ENCODE peak calls at places on chromosomes 2 and 18, in seven cellular contexts. One of them, this sample, is unnamed.

GRCh38 chr2:55327470-55328230 is 58.6 kb upstream of the MTIF2 start:
- DNase-seq in cardiac muscle cell: peak
- DNase-seq in ovary: no peak
- DNase-seq in Peyer's patch: no peak
- DNase-seq in heart right ventricle: no peak
- DNase-seq in esophagus muscularis mucosa: no peak
- DNase-seq in AG09309: no peak
- DNase-seq in this sample: no peak

GRCh38 chr2:128282976-128283810 is 35.5 kb downstream of the HS6ST1 start:
- DNase-seq in cardiac muscle cell: peak
- DNase-seq in ovary: no peak
- DNase-seq in Peyer's patch: no peak
- DNase-seq in heart right ventricle: peak
- DNase-seq in esophagus muscularis mucosa: no peak
- DNase-seq in AG09309: no peak
- DNase-seq in this sample: no peak

GRCh38 chr2:136051725-136052048 is 66.3 kb upstream of the DARS1 start:
- DNase-seq in cardiac muscle cell: no peak
- DNase-seq in ovary: no peak
- DNase-seq in Peyer's patch: no peak
- DNase-seq in heart right ventricle: no peak
- DNase-seq in esophagus muscularis mucosa: no peak
- DNase-seq in AG09309: no peak
- DNase-seq in this sample: no peak

GRCh38 chr2:119387381-119388129 is 20.8 kb downstream of the DBI start:
- DNase-seq in cardiac muscle cell: no peak
- DNase-seq in ovary: peak
- DNase-seq in Peyer's patch: no peak
- DNase-seq in heart right ventricle: peak
- DNase-seq in esophagus muscularis mucosa: no peak
- DNase-seq in AG09309: peak
- DNase-seq in this sample: peak

GRCh38 chr18:56321470-56321869 is 316.9 kb downstream of the TXNL1 start:
- DNase-seq in cardiac muscle cell: peak
- DNase-seq in ovary: peak
- DNase-seq in Peyer's patch: no peak
- DNase-seq in heart right ventricle: peak
- DNase-seq in esophagus muscularis mucosa: peak
- DNase-seq in AG09309: no peak
- DNase-seq in this sample: no peak

GRCh38 chr2:47152803-47153202 is 2.3 kb downstream of the STPG4 start:
- DNase-seq in cardiac muscle cell: no peak
- DNase-seq in ovary: no peak
- DNase-seq in Peyer's patch: no peak
- DNase-seq in heart right ventricle: no peak
- DNase-seq in esophagus muscularis mucosa: no peak
- DNase-seq in AG09309: no peak
- DNase-seq in this sample: no peak

GRCh38 chr2:145096582-145096981 is 576.7 kb upstream of the ZEB2 start:
- DNase-seq in cardiac muscle cell: no peak
- DNase-seq in ovary: no peak
- DNase-seq in Peyer's patch: no peak
- DNase-seq in heart right ventricle: no peak
- DNase-seq in esophagus muscularis mucosa: no peak
- DNase-seq in AG09309: peak
- DNase-seq in this sample: peak

GRCh38 chr2:234472155-234472554 is 24.7 kb downstream of the ARL4C start:
- DNase-seq in cardiac muscle cell: no peak
- DNase-seq in ovary: no peak
- DNase-seq in Peyer's patch: no peak
- DNase-seq in heart right ventricle: no peak
- DNase-seq in esophagus muscularis mucosa: no peak
- DNase-seq in AG09309: no peak
- DNase-seq in this sample: no peak

GRCh38 chr18:8073167-8073566 is 506.1 kb downstream of the PTPRM start:
- DNase-seq in cardiac muscle cell: no peak
- DNase-seq in ovary: no peak
- DNase-seq in Peyer's patch: no peak
- DNase-seq in heart right ventricle: no peak
- DNase-seq in esophagus muscularis mucosa: no peak
- DNase-seq in AG09309: no peak
- DNase-seq in this sample: no peak

GRCh38 chr2:70325875-70326274 is 24.0 kb upstream of the FAM136A start:
- DNase-seq in cardiac muscle cell: no peak
- DNase-seq in ovary: no peak
- DNase-seq in Peyer's patch: no peak
- DNase-seq in heart right ventricle: no peak
- DNase-seq in esophagus muscularis mucosa: no peak
- DNase-seq in AG09309: no peak
- DNase-seq in this sample: no peak

GRCh38 chr2:203824057-203824456 is 43.5 kb upstream of the CTLA4 start:
- DNase-seq in cardiac muscle cell: no peak
- DNase-seq in ovary: no peak
- DNase-seq in Peyer's patch: no peak
- DNase-seq in heart right ventricle: no peak
- DNase-seq in esophagus muscularis mucosa: peak
- DNase-seq in AG09309: no peak
- DNase-seq in this sample: no peak

GRCh38 chr2:88857274-88857741 is 165.8 kb downstream of the RPIA start:
- DNase-seq in cardiac muscle cell: no peak
- DNase-seq in ovary: no peak
- DNase-seq in Peyer's patch: no peak
- DNase-seq in heart right ventricle: no peak
- DNase-seq in esophagus muscularis mucosa: no peak
- DNase-seq in AG09309: no peak
- DNase-seq in this sample: no peak

DNA sequence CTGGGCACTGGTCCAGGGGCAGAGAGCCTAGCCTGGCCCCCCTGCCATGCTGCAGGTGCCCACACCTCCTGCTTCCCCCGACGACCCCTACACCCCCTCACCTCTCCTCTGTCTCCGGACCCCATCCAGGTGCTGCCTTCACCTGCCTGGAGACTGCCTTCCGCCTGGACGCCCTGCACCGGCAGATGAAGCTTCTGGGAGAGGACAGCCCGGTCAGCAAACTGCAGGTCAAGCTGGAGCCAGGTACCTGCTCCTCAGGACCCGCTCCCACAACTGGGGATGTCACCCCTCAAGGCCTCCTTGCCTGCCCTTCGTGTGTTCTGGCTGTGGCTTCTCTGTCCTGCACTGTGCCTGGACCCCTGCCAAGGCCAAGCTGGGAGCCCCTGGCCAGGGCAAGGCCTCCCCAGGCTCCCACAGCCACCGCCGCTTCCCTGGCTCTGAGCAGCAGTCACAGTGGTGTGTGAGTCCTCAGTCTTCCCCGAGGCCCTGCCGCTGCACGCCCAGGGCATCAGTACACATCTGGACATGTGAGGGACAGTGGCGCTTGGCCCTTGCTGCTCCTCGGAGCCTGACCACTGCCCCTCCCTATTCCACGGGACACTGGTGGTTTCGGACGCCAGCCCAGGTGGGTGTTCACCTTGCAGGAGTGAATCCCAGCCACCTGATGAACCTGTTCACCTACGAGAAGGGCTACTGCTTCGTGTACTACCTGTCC is 6.3 kb downstream of the RNPEPL1 start:
- DNase-seq in cardiac muscle cell: no peak
- DNase-seq in ovary: no peak
- DNase-seq in Peyer's patch: no peak
- DNase-seq in heart right ventricle: peak
- DNase-seq in esophagus muscularis mucosa: no peak
- DNase-seq in AG09309: no peak
- DNase-seq in this sample: no peak
- H3K4me3 ChIP-seq in cardiac muscle cell: no peak
- H3K4me3 ChIP-seq in ovary: no peak
- H3K4me3 ChIP-seq in Peyer's patch: no peak
- H3K4me3 ChIP-seq in heart right ventricle: no peak
- H3K4me3 ChIP-seq in esophagus muscularis mucosa: no peak
- H3K4me3 ChIP-seq in AG09309: no peak
- H3K4me3 ChIP-seq in this sample: no peak

GRCh38 chr2:217902281-217903141 is 100.3 kb downstream of the TNS1 start:
- DNase-seq in cardiac muscle cell: no peak
- DNase-seq in ovary: peak
- DNase-seq in Peyer's patch: peak
- DNase-seq in heart right ventricle: peak
- DNase-seq in esophagus muscularis mucosa: peak
- DNase-seq in AG09309: no peak
- DNase-seq in this sample: peak

GRCh38 chr2:217903142-217903858 is 99.5 kb downstream of the TNS1 start:
- DNase-seq in cardiac muscle cell: no peak
- DNase-seq in ovary: no peak
- DNase-seq in Peyer's patch: no peak
- DNase-seq in heart right ventricle: no peak
- DNase-seq in esophagus muscularis mucosa: no peak
- DNase-seq in AG09309: no peak
- DNase-seq in this sample: no peak

GRCh38 chr2:217904614-217904965 is 98.2 kb downstream of the TNS1 start:
- DNase-seq in cardiac muscle cell: no peak
- DNase-seq in ovary: no peak
- DNase-seq in Peyer's patch: no peak
- DNase-seq in heart right ventricle: no peak
- DNase-seq in esophagus muscularis mucosa: no peak
- DNase-seq in AG09309: no peak
- DNase-seq in this sample: no peak

GRCh38 chr2:217905395-217905794 is 97.4 kb downstream of the TNS1 start:
- DNase-seq in cardiac muscle cell: no peak
- DNase-seq in ovary: peak
- DNase-seq in Peyer's patch: no peak
- DNase-seq in heart right ventricle: peak
- DNase-seq in esophagus muscularis mucosa: no peak
- DNase-seq in AG09309: no peak
- DNase-seq in this sample: no peak

GRCh38 chr2:217903859-217904613 is 98.8 kb downstream of the TNS1 start:
- DNase-seq in cardiac muscle cell: no peak
- DNase-seq in ovary: peak
- DNase-seq in Peyer's patch: no peak
- DNase-seq in heart right ventricle: peak
- DNase-seq in esophagus muscularis mucosa: no peak
- DNase-seq in AG09309: no peak
- DNase-seq in this sample: peak
- H3K4me3 ChIP-seq in cardiac muscle cell: no peak
- H3K4me3 ChIP-seq in ovary: no peak
- H3K4me3 ChIP-seq in Peyer's patch: no peak
- H3K4me3 ChIP-seq in heart right ventricle: peak
- H3K4me3 ChIP-seq in esophagus muscularis mucosa: peak
- H3K4me3 ChIP-seq in AG09309: no peak
- H3K4me3 ChIP-seq in this sample: no peak

DNA sequence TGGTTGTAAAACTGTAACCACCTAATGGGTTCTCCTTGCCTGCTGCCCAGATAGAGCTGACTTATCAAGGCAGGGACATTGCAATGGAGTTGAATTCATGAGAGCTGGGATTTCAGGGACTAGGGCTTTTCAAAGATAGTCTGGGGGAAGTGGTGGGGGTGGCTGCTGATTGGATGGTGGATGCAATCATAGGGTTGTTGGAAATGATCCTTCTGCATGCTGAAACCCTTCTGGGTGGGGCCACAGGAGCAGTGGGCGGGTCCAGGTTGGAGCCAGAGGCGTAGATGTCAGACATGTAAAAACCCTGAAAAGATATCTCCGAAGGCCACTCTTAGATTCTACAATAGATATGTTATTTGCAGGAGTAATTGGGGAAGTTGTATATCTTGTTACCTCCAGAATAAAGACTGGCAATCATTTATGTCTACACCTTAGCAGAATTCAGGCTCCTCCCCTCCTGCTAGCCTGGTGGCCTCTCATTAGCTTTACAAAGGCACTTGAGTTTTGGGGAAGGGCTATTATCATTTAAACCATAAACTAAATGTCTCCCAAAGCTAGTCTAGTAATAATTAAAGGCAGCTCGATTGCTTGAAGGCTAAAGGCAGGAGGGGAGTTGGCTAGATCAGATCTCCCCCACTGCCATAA is 8.2 kb upstream of the FAM98A start:
- DNase-seq in cardiac muscle cell: no peak
- DNase-seq in ovary: no peak
- DNase-seq in Peyer's patch: no peak
- DNase-seq in heart right ventricle: no peak
- DNase-seq in esophagus muscularis mucosa: no peak
- DNase-seq in AG09309: no peak
- DNase-seq in this sample: no peak
- H3K4me3 ChIP-seq in cardiac muscle cell: no peak
- H3K4me3 ChIP-seq in ovary: no peak
- H3K4me3 ChIP-seq in Peyer's patch: no peak
- H3K4me3 ChIP-seq in heart right ventricle: no peak
- H3K4me3 ChIP-seq in esophagus muscularis mucosa: no peak
- H3K4me3 ChIP-seq in AG09309: no peak
- H3K4me3 ChIP-seq in this sample: no peak

DNA sequence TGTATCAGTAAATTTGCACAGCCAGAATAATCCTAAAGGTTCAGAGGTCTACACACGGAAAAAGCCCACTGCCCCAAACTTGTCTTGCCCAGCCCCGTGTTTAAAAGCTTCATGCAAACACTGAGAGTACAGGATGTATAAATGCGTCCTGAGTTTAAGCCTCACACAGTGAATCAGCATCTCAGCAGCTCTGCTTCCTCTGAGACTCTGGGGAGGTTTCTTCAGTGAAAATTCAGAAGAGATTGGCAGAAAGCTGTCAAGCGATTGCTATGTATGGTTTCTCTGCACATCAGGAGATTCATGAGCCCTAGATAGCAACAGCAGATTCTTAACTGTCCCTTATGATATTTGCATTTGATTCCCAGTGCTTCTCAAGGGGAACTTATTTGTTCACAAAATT is 27.1 kb downstream of the CRACDL start:
- DNase-seq in cardiac muscle cell: no peak
- DNase-seq in ovary: no peak
- DNase-seq in Peyer's patch: no peak
- DNase-seq in heart right ventricle: no peak
- DNase-seq in esophagus muscularis mucosa: peak
- DNase-seq in AG09309: no peak
- DNase-seq in this sample: peak
- H3K4me3 ChIP-seq in cardiac muscle cell: no peak
- H3K4me3 ChIP-seq in ovary: no peak
- H3K4me3 ChIP-seq in Peyer's patch: no peak
- H3K4me3 ChIP-seq in heart right ventricle: no peak
- H3K4me3 ChIP-seq in esophagus muscularis mucosa: no peak
- H3K4me3 ChIP-seq in AG09309: no peak
- H3K4me3 ChIP-seq in this sample: no peak

GRCh38 chr2:1726558-1726957 is 17.8 kb downstream of the PXDN start:
- DNase-seq in cardiac muscle cell: no peak
- DNase-seq in ovary: no peak
- DNase-seq in Peyer's patch: no peak
- DNase-seq in heart right ventricle: no peak
- DNase-seq in esophagus muscularis mucosa: no peak
- DNase-seq in AG09309: no peak
- DNase-seq in this sample: no peak

GRCh38 chr2:1729264-1729663 is 15.1 kb downstream of the PXDN start:
- DNase-seq in cardiac muscle cell: no peak
- DNase-seq in ovary: no peak
- DNase-seq in Peyer's patch: peak
- DNase-seq in heart right ventricle: no peak
- DNase-seq in esophagus muscularis mucosa: no peak
- DNase-seq in AG09309: no peak
- DNase-seq in this sample: no peak

GRCh38 chr2:1728821-1729220 is 15.5 kb downstream of the PXDN start:
- DNase-seq in cardiac muscle cell: peak
- DNase-seq in ovary: no peak
- DNase-seq in Peyer's patch: peak
- DNase-seq in heart right ventricle: no peak
- DNase-seq in esophagus muscularis mucosa: no peak
- DNase-seq in AG09309: no peak
- DNase-seq in this sample: no peak

GRCh38 chr2:1727796-1728474 is 16.4 kb downstream of the PXDN start:
- DNase-seq in cardiac muscle cell: no peak
- DNase-seq in ovary: no peak
- DNase-seq in Peyer's patch: peak
- DNase-seq in heart right ventricle: no peak
- DNase-seq in esophagus muscularis mucosa: no peak
- DNase-seq in AG09309: no peak
- DNase-seq in this sample: no peak

GRCh38 chr2:1727101-1727771 is 17.1 kb downstream of the PXDN start:
- DNase-seq in cardiac muscle cell: no peak
- DNase-seq in ovary: no peak
- DNase-seq in Peyer's patch: no peak
- DNase-seq in heart right ventricle: no peak
- DNase-seq in esophagus muscularis mucosa: no peak
- DNase-seq in AG09309: no peak
- DNase-seq in this sample: peak
- H3K4me3 ChIP-seq in cardiac muscle cell: no peak
- H3K4me3 ChIP-seq in ovary: no peak
- H3K4me3 ChIP-seq in Peyer's patch: no peak
- H3K4me3 ChIP-seq in heart right ventricle: no peak
- H3K4me3 ChIP-seq in esophagus muscularis mucosa: no peak
- H3K4me3 ChIP-seq in AG09309: no peak
- H3K4me3 ChIP-seq in this sample: no peak

This sample was measured in cardiac fibroblast.